ENCODE peak calls at places on chromosome 13, in nine cellular contexts. H is A549, Q is HCT116, Y is NB4, S is upper lobe of left lung, O is H1, M is spleen, X is stomach, C is IMR-90. I is an unnamed sample.
A peak's percentile ranks its signal among the peaks of the same experiment; 100 is the strongest.

GRCh38 chr13:78131811-78132210 is 213.2 kb upstream of the EDNRB start:
- DNase-seq in H (no peak), Q (no peak), Y (peak; percentile 25), S (no peak), O (no peak), M (no peak), X (no peak), C (peak; percentile 14), I (no peak)

GRCh38 chr13:34587586-34587985 is 354.5 kb upstream of the NBEA start:
- DNase-seq in H (no peak), Q (no peak), Y (no peak), S (no peak), O (no peak), M (no peak), X (no peak), C (no peak), I (no peak)

GRCh38 chr13:95492044-95492801 is 60.3 kb upstream of the CLDN10 start:
- DNase-seq in H (no peak), Q (no peak), Y (no peak), S (no peak), O (no peak), M (no peak), X (peak; percentile 38), C (no peak), I (no peak)

GRCh38 chr13:46355906-46356305 is 31.1 kb downstream of the RUBCNL start:
- DNase-seq in H (no peak), Q (no peak), Y (no peak), S (no peak), O (no peak), M (no peak), X (no peak), C (no peak), I (no peak)

GRCh38 chr13:107339209-107339608 is 771.3 kb upstream of the ARGLU1 start:
- DNase-seq in H (no peak), Q (no peak), Y (no peak), S (no peak), O (no peak), M (no peak), X (no peak), C (peak; percentile 69), I (no peak)

GRCh38 chr13:107450426-107450825 is 764.9 kb downstream of the LIG4 start:
- DNase-seq in H (no peak), Q (no peak), Y (no peak), S (no peak), O (no peak), M (no peak), X (no peak), C (peak; percentile 35), I (no peak)

GRCh38 chr13:99605417-99606321 is 104.4 kb downstream of the TM9SF2 start:
- DNase-seq in H (peak; percentile 54), Q (peak; percentile 16), Y (peak; percentile 69), S (peak; percentile 61), O (peak; percentile 73), M (peak; percentile 89), X (peak; percentile 50), C (no peak), I (peak; percentile 38)

GRCh38 chr13:39765801-39766463 is 110.5 kb downstream of the COG6 start:
- DNase-seq in H (no peak), Q (no peak), Y (peak; percentile 16), S (peak; percentile 65), O (no peak), M (no peak), X (peak; percentile 46), C (no peak), I (no peak)

GRCh38 chr13:76622336-76623045 is 263.7 kb downstream of the KCTD12 start:
- DNase-seq in H (no peak), Q (no peak), Y (no peak), S (no peak), O (no peak), M (no peak), X (no peak), C (no peak), I (no peak)

GRCh38 chr13:35920816-35921215 is 210.4 kb downstream of the DCLK1 start:
- DNase-seq in H (no peak), Q (no peak), Y (no peak), S (no peak), O (no peak), M (no peak), X (no peak), C (no peak), I (no peak)

GRCh38 chr13:55563267-55563666 is 1577.5 kb upstream of the PRR20A start:
- DNase-seq in H (no peak), Q (no peak), Y (no peak), S (no peak), O (no peak), M (no peak), X (no peak), C (no peak), I (no peak)

GRCh38 chr13:28448959-28449358 is 46.0 kb downstream of the FLT1 start:
- DNase-seq in H (no peak), Q (no peak), Y (no peak), S (no peak), O (no peak), M (no peak), X (no peak), C (no peak), I (no peak)

GRCh38 chr13:23414682-23415081 is 18.8 kb downstream of the SACS start:
- DNase-seq in H (no peak), Q (no peak), Y (no peak), S (no peak), O (no peak), M (no peak), X (no peak), C (no peak), I (no peak)

GRCh38 chr13:84137292-84137691 is 255.0 kb upstream of the SLITRK1 start:
- DNase-seq in H (no peak), Q (no peak), Y (peak; percentile 62), S (peak; percentile 26), O (no peak), M (peak; percentile 56), X (no peak), C (no peak), I (no peak)

GRCh38 chr13:35549481-35549880 is 73.0 kb upstream of the MAB21L1 start:
- DNase-seq in H (peak; percentile 0), Q (no peak), Y (no peak), S (no peak), O (no peak), M (no peak), X (no peak), C (peak; percentile 43), I (no peak)

GRCh38 chr13:113585828-113586355 is 1.3 kb downstream of the TFDP1 start:
- DNase-seq in H (no peak), Q (no peak), Y (no peak), S (no peak), O (peak; percentile 38), M (peak; percentile 41), X (peak; percentile 23), C (no peak), I (no peak)
- TF ChIP-seq POLR2A in H (no peak), Q (no peak), Y (no peak), S (no peak), O (no peak), M (no peak), X (no peak), C (no peak), I (no peak)

GRCh38 chr13:40799508-40799907 is 10.1 kb downstream of the SLC25A15 start:
- DNase-seq in H (no peak), Q (no peak), Y (no peak), S (no peak), O (no peak), M (no peak), X (no peak), C (no peak), I (no peak)
- H3K4me3 ChIP-seq in H (no peak overlapping the region), Q (no peak overlapping the region), Y (no peak overlapping the region), S (no peak overlapping the region), O (no peak overlapping the region), M (no peak overlapping the region), X (no peak overlapping the region), C (no peak overlapping the region), I (no peak overlapping the region)

DNA sequence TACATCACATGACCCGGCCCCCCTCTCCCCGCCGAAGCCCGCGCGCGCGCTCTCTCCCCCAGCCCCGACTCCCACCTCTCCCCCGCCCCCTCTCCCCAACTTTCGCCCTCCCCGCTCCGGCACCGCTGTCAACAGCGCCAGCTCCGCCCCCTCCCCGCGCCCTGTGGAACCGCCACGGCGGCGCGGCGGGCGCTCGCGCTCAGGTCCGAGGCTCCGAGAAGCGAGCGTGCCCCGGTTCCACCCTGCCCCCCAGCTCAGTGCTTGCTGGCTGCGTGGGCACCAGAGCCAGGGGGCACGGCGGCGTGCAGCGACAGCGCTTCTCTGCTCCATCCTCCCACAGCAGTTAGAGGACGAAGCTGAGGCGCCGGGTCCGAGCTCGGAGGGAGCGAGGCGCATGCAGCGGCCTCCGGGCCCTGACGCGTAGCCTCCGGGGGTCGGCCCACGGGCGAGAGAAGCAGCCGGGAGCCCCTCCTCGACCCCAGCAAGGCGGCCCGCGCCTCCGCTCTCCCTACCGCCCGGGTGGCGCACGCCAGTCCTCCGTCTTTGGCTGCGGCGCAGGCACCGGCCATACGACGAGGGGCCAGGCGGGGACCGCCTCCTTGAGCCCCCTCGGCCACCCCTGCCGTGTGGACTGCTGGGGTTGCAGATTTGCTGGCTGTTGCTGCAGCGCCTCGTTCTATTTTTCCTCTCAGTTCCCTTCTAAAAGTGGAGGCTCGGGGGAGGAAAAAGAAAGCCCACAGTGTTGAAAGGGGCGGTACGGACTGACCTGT is 109.5 kb downstream of the KCNRG start:
- DNase-seq in H (peak; percentile 88), Q (no peak), Y (peak; percentile 72), S (peak; percentile 35), O (peak; percentile 87), M (peak; percentile 99), X (peak; percentile 97), C (peak; percentile 56), I (peak; percentile 79)
- TF ChIP-seq POLR2A in H (no peak), Q (no peak), Y (peak; percentile 67), S (no peak), O (no peak), M (peak; percentile 59), X (no peak), C (no peak), I (no peak)

GRCh38 chr13:112687836-112688559 is 1.8 kb upstream of the ATP11A start:
- DNase-seq in H (no peak), Q (no peak), Y (no peak), S (no peak), O (no peak), M (no peak), X (peak; percentile 17), C (no peak), I (no peak)
- H3K4me3 ChIP-seq in H (no peak overlapping the region), Q (no peak overlapping the region), Y (no peak overlapping the region), S (no peak overlapping the region), O (no peak overlapping the region), M (no peak overlapping the region), X (no peak overlapping the region), C (no peak overlapping the region), I (no peak overlapping the region)

DNA sequence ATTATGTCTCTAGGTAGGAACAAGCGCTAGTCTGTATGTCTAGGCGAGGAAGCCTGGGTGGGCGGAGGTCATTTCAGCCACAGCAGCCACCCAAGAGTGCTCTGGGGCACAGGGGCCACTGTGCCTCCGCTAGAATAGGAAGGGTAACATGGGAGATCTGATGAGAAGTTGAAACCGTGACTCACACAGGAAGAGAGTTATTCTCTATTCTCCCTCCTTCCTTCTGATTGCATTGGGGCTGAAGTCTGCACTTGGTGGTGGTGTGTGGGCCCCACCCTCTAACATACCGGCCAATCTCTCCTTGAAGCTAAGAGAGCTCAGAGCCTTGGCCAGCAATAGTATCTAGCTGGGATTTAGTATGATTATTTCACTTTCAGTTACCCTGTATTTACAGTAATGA is 20.3 kb upstream of the GGACT start:
- DNase-seq in H (no peak), Q (no peak), Y (peak; percentile 73), S (no peak), O (no peak), M (no peak), X (no peak), C (no peak), I (no peak)
- TF ChIP-seq POLR2A in H (no peak), Q (no peak), Y (no peak), S (no peak), O (no peak), M (no peak), X (no peak), C (no peak), I (no peak)